ENCODE peak calls at places on chromosome 11, in five cellular contexts. N is stomach, M is endodermal cell, Y is fibroblast of lung, X is PC-3. R is an unnamed sample. For H3K36me3, the result is how much of the 10 kb centered on the place peaks cover.

GRCh38 chr11:10122337-10123197 is 171.5 kb downstream of the SBF2 start:
- DNase-seq in N (no peak), M (no peak), Y (peak), X (peak), R (peak)

GRCh38 chr11:66346476-66347424 is 679 bp downstream of the B4GAT1 start:
- DNase-seq in N (peak), M (no peak), Y (no peak), X (no peak), R (no peak)

GRCh38 chr11:2826679-2827056 is 58.9 kb downstream of the CDKN1C start:
- DNase-seq in N (no peak), M (no peak), Y (no peak), X (no peak), R (no peak)

GRCh38 chr11:32266611-32267010 is 168.7 kb downstream of the WT1 start:
- DNase-seq in N (no peak), M (no peak), Y (peak), X (no peak), R (peak)

GRCh38 chr11:13928566-13929251 is 33.8 kb upstream of the SPON1 start:
- DNase-seq in N (no peak), M (no peak), Y (peak), X (peak), R (peak)

GRCh38 chr11:134223066-134223465 is 701 bp downstream of the NCAPD3 start:
- DNase-seq in N (no peak), M (no peak), Y (no peak), X (peak), R (no peak)

GRCh38 chr11:76086713-76087635 is 119.3 kb downstream of the WNT11 start:
- DNase-seq in N (no peak), M (no peak), Y (peak), X (no peak), R (peak)

GRCh38 chr11:36460220-36460619 is 49.9 kb downstream of the TRAF6 start:
- DNase-seq in N (no peak), M (peak), Y (no peak), X (no peak), R (no peak)

GRCh38 chr11:27471588-27472397 is 797 bp downstream of the LGR4 start:
- DNase-seq in N (peak), M (peak), Y (no peak), X (peak), R (no peak)

GRCh38 chr11:65113361-65113756 is 1.7 kb downstream of the TM7SF2 start:
- DNase-seq in N (no peak), M (no peak), Y (peak), X (peak), R (no peak)

GRCh38 chr11:89275966-89276365 is 98.3 kb downstream of the TYR start:
- DNase-seq in N (no peak), M (no peak), Y (no peak), X (no peak), R (no peak)

GRCh38 chr11:75356613-75357012 is 5.2 kb upstream of the ARRB1 start:
- DNase-seq in N (no peak), M (peak), Y (no peak), X (no peak), R (no peak)

GRCh38 chr11:118434553-118435232 is 1.6 kb upstream of the KMT2A start:
- DNase-seq in N (no peak), M (peak), Y (peak), X (peak), R (peak)

GRCh38 chr11:65503923-65504670 is 5.3 kb downstream of the MALAT1 start:
- DNase-seq in N (no peak), M (peak), Y (peak), X (no peak), R (peak)

GRCh38 chr11:97965849-97966646 is 1054.7 kb upstream of the CNTN5 start:
- DNase-seq in N (no peak), M (no peak), Y (peak), X (peak), R (peak)

GRCh38 chr11:64880240-64881001 is 2.0 kb upstream of the EHD1 start:
- DNase-seq in N (no peak), M (no peak), Y (no peak), X (no peak), R (no peak)

GRCh38 chr11:119196833-119197483 is 9.2 kb upstream of the CBL start:
- DNase-seq in N (peak), M (peak), Y (peak), X (peak), R (peak)

GRCh38 chr11:94424662-94425061 is 23.4 kb upstream of the GPR83 start:
- DNase-seq in N (no peak), M (no peak), Y (peak), X (peak), R (peak)

GRCh38 chr11:120258661-120259060 is 18.7 kb downstream of the POU2F3 start:
- DNase-seq in N (no peak), M (peak), Y (no peak), X (no peak), R (no peak)

GRCh38 chr11:27319065-27319464 is 44.0 kb downstream of the CCDC34 start:
- DNase-seq in N (no peak), M (no peak), Y (no peak), X (peak), R (peak)

GRCh38 chr11:95767498-95767897 is 22.1 kb downstream of the FAM76B start:
- DNase-seq in N (no peak), M (no peak), Y (peak), X (peak), R (peak)

GRCh38 chr11:95764267-95764898 is 25.2 kb downstream of the FAM76B start:
- DNase-seq in N (no peak), M (no peak), Y (peak), X (peak), R (peak)

DNA sequence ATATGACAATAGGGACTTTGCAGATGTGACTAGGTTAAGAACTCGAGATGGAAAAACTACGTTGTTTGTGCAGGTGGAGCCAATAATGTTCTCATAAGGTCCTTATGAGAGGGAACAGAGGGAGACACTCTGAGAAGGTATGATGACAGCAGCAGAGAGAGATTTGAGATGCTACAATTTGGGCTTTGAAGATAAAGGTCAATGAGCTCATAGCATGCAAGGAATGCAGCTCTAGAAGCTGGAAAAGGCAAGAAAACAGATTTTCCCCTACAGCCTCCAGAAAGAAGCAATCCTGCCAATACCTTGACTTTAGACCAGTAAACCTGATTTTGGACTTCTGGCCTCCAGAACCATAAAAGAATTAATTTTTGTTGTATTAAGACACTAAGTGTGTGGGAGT is 21.1 kb downstream of the FAM76B start:
- DNase-seq in N (no peak), M (no peak), Y (no peak), X (no peak), R (no peak)
- H3K36me3 ChIP-seq in N (under half), M (under half), Y (under half), X (under half), R (under half)

GRCh38 chr11:69442807-69443137 is 38.7 kb upstream of the LINC01488 start:
- DNase-seq in N (no peak), M (peak), Y (peak), X (peak), R (peak)
- H3K27ac ChIP-seq in N (peak), M (peak), Y (peak), X (peak), R (peak)

GRCh38 chr11:61297741-61298140 is 2.6 kb upstream of the VWCE start:
- DNase-seq in N (no peak), M (no peak), Y (peak), X (peak), R (peak)
- H3K36me3 ChIP-seq in N (half or more), M (half or more), Y (under half), X (under half), R (under half)

GRCh38 chr11:24286238-24286637 is 210.6 kb upstream of the LUZP2 start:
- DNase-seq in N (no peak), M (no peak), Y (no peak), X (no peak), R (peak)
- H3K27ac ChIP-seq in N (no peak), M (no peak), Y (no peak), X (no peak), R (no peak)

DNA sequence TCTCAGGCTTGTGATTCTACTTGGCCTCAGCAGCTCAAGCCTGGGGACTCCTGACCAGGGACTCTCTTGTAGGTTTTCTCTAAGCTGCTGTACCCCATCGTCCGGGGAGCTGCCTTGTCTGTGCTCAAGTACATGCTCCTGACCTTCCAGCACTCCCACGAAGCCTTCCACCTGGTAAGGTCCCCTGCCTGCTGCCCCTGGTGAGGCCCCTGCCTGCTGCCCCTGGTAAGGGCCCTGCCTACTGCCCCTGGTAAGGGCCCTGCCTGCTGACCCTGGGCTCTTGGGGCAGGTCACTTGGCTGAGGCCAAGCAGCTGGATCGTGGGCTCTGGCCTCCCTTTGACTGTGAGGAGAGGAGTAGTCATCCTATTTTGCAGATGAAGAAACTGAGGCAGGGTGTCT is 11.3 kb downstream of the USP35 start:
- DNase-seq in N (no peak), M (no peak), Y (no peak), X (no peak), R (no peak)
- H3K36me3 ChIP-seq in N (half or more), M (under half), Y (under half), X (under half), R (under half)

DNA sequence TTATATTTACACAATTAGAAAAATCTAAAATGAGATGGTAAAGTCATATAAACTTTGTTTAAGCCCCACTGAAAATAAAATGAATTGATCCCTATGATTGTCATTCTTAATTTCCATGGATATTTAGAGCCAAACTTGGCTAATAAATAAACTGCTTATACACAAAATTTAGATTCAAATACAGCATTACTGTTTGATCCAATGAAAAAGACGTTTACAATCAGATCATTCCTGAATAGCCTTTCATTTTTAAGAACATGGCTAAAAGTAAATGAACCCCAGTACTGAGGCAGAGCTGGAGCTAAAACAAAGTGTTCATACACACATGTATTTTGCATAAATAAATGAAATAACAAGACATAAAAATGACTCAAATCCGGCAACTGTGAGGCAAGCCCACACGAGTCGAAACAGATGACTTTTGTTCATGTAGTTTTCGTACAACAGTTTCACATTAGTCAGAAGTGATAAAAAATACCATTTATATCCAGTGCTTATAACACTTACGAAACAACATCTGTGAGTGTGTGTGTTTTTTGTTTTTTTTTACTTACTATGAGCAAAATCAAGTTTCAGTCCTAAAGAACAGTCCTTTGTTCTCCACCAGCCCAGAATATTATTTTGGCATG is 386.5 kb downstream of the SOX6 start:
- DNase-seq in N (no peak), M (no peak), Y (peak), X (no peak), R (peak)
- H3K27ac ChIP-seq in N (peak), M (no peak), Y (peak), X (peak), R (peak)

GRCh38 chr11:117392001-117392690 is 64.5 kb downstream of the CEP164 start:
- DNase-seq in N (no peak), M (no peak), Y (no peak), X (no peak), R (no peak)
- H3K36me3 ChIP-seq in N (half or more), M (half or more), Y (under half), X (under half), R (under half)

GRCh38 chr11:105273660-105274280 is 134.2 kb upstream of the CARD18 start:
- DNase-seq in N (no peak), M (no peak), Y (no peak), X (no peak), R (no peak)
- H3K27ac ChIP-seq in N (no peak), M (no peak), Y (no peak), X (no peak), R (no peak)

R was measured in astrocyte.